ENCODE peak calls at places on chromosomes 3 and 15, in seven cellular contexts. Y, L, O, W, J, M and B are unnamed samples.

GRCh38 chr3:46731795-46732194 is 14.1 kb upstream of the PRSS50 start:
- DNase-seq in L (no peak), J (no peak), W (no peak), M (no peak), Y (no peak), O (no peak), B (peak; percentile 83)

GRCh38 chr3:90010341-90010740 is 902.9 kb downstream of the EPHA3 start:
- DNase-seq in M (peak; percentile 47), J (no peak), W (peak; percentile 33), Y (peak; percentile 4), O (no peak), L (no peak), B (no peak)

GRCh38 chr3:143307613-143308183 is 188.1 kb downstream of the CHST2 start:
- DNase-seq in Y (no peak), O (no peak), W (peak; percentile 48), J (peak; percentile 37), L (no peak), M (peak; percentile 76), B (no peak)

GRCh38 chr3:98906230-98906629 is 4.7 kb upstream of the DCBLD2 start:
- DNase-seq in O (no peak), Y (no peak), L (no peak), W (no peak), J (no peak), M (peak; percentile 90), B (no peak)

GRCh38 chr3:30650348-30650995 is 44.1 kb downstream of the TGFBR2 start:
- DNase-seq in M (no peak), O (no peak), Y (no peak), J (no peak), W (no peak), L (no peak), B (no peak)

GRCh38 chr3:107431298-107432012 is 54.2 kb downstream of the CCDC54 start:
- DNase-seq in O (peak; percentile 52), W (peak; percentile 81), M (peak; percentile 50), L (peak; percentile 78), Y (peak; percentile 76), J (peak; percentile 61), B (peak; percentile 95)

GRCh38 chr15:59953392-59953883 is 50.7 kb upstream of the FOXB1 start:
- DNase-seq in O (peak; percentile 26), Y (no peak), J (no peak), W (no peak), M (no peak), L (no peak), B (no peak)

GRCh38 chr15:71627604-71628003 is 182.8 kb upstream of the NR2E3 start:
- DNase-seq in Y (no peak), J (no peak), O (no peak), L (no peak), M (no peak), W (no peak), B (no peak)

GRCh38 chr15:41993447-41994170 is 21.3 kb upstream of the EHD4 start:
- DNase-seq in J (no peak), Y (no peak), W (no peak), O (no peak), L (no peak), M (no peak), B (no peak)

GRCh38 chr3:186653984-186654383 is 11.8 kb upstream of the HRG start:
- DNase-seq in Y (no peak), W (no peak), L (no peak), M (no peak), J (no peak), O (no peak), B (no peak)

GRCh38 chr3:64588381-64588780 is 99.4 kb downstream of the ADAMTS9 start:
- DNase-seq in O (no peak), Y (no peak), M (no peak), L (no peak), J (no peak), W (no peak), B (no peak)

GRCh38 chr3:43142472-43142871 is 36.6 kb upstream of the POMGNT2 start:
- DNase-seq in O (no peak), J (no peak), Y (no peak), W (no peak), L (no peak), M (no peak), B (peak; percentile 53)

GRCh38 chr3:24496529-24497482 is 2.2 kb upstream of the THRB start:
- DNase-seq in Y (peak; percentile 45), L (peak; percentile 76), J (peak; percentile 82), M (peak; percentile 4), O (peak; percentile 49), W (peak; percentile 55), B (no peak)

DNA sequence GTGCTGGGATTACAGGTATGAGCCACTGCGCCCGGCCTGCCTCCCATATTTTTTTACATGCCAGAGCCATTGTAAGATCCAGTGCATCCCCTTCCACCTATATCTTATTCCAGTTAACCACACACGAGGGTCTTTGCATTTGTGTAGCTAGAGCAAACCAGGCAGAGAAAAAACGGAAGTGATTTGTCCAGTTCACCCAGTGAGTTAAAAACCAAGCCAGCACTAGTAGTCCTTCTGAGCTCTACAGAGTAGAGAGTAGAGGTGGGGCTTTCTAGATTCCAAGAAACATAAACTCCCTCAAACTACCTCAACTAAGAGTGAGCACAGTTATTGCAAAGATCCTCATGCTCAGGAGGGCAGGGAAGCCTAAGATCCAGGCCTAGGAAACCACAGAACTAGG is 34.7 kb downstream of the TMEM158 start:
- DNase-seq in J (no peak), M (no peak), Y (no peak), O (no peak), W (no peak), L (no peak), B (no peak)
- TF ChIP-seq CTCF in J (no peak), M (no peak), Y (no peak), O (no peak), W (no peak), L (no peak), B (no peak)

DNA sequence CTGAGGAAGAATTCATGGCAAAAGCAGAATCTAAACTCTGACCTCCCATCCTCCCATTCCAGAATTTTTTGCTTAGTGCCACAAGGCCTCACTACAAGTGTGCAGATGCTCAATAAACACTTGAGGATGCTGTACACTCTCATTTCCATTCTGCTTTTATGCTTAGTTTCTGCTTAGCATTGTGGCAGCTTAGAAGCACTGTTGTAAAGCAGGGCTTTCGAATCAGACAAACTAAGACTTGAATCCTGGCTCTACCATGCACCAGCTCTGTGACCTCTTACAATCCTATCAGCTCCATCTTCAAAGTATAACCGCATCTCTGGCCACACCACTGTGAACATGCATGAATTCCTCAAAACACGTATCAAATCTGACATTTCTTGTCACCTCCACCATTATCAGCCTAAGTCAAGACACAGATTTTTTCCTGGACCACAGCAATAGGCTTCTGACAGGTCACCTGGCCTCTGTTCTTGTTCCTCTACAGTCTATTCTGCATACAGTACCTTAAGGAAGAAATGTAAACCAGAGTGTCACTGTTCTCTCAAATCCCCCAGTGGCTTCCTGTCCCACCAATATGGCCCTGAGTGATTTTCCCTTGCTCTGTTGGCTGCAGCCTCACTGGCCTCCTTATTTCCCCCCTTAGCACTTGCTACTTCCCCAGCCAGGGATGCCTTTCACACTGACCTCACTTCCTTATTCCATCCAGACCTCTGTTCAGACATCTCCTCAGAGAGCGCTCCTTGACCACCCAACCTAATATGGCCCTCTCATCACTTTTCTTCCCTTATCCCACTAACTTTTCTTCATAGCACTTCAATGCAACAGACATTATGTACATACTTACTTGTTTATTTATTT is 8.1 kb upstream of the PHC3 start:
- DNase-seq in M (no peak), W (no peak), L (no peak), J (no peak), O (no peak), Y (no peak), B (peak; percentile 57)
- TF ChIP-seq CTCF in M (no peak), W (no peak), L (no peak), J (no peak), O (no peak), Y (peak; percentile 23), B (no peak)

GRCh38 chr15:101264911-101265641 is 12.2 kb downstream of the SELENOS start:
- DNase-seq in W (no peak), J (no peak), M (no peak), Y (no peak), L (no peak), O (no peak), B (no peak)
- TF ChIP-seq CTCF in W (no peak), J (no peak), M (no peak), Y (no peak), L (no peak), O (no peak), B (no peak)

GRCh38 chr3:67923796-67924195 is 269.4 kb upstream of the SUCLG2 start:
- DNase-seq in Y (no peak), W (no peak), L (no peak), M (no peak), O (no peak), J (no peak), B (no peak)

GRCh38 chr3:67920311-67920710 is 265.9 kb upstream of the SUCLG2 start:
- DNase-seq in O (no peak), J (no peak), W (no peak), Y (no peak), M (no peak), L (no peak), B (no peak)

GRCh38 chr3:67916353-67916752 is 261.9 kb upstream of the SUCLG2 start:
- DNase-seq in Y (no peak), J (no peak), L (no peak), O (no peak), W (no peak), M (no peak), B (no peak)

GRCh38 chr3:67920969-67921368 is 266.6 kb upstream of the SUCLG2 start:
- DNase-seq in O (no peak), L (no peak), M (no peak), W (no peak), Y (no peak), J (no peak), B (no peak)
- TF ChIP-seq CTCF in O (no peak), L (no peak), M (no peak), W (no peak), Y (no peak), J (no peak), B (no peak)

DNA sequence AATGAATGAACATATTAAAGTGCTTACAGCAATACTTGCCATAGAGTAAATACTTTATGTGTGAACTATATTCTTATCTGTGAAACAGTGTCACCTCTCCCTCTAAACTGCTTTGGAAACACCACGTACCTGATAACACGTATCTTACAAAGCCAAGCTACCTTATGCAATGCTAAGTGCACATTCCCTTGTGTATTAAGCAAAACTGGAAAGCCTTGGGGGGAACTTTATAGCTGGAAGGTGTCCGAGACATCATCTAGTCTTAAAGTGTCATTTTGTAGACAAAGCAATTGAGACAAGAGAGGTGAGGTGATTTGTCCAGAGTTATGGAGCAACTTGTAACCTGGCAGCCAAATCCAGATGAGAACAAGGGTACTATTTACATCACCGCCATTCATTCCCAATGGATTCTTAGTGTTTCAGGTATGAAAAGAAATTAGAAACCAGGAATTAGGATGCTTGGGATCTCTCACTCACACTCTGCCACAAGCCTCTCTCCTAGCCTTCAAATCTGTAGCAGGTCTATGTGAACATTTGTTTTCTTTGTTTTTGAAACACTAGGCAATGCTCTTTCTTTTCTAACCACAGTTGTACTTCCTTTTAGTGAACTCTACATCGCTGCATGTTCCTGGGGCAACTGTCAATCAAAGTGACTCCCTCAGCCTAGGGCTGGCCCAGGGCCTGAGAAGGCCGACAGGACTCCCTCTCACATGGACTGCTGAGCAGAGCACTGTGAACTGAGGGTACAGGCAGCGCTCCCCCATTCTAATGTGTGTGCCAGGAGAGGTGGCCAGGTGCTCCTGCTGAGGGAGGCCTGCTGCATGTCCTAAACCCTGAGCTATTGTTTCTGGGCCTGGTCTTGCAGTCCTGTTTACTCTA is 13.9 kb upstream of the MGLL start:
- DNase-seq in W (no peak), O (no peak), L (no peak), M (no peak), Y (no peak), J (peak; percentile 50), B (no peak)
- TF ChIP-seq CTCF in W (no peak), O (no peak), L (no peak), M (no peak), Y (no peak), J (no peak), B (no peak)

GRCh38 chr3:173733029-173733652 is 335.6 kb downstream of the NLGN1 start:
- DNase-seq in O (no peak), M (peak; percentile 64), L (no peak), Y (no peak), J (no peak), W (peak; percentile 52), B (no peak)
- TF ChIP-seq CTCF in O (peak; percentile 68), M (peak; percentile 50), L (no peak), Y (peak; percentile 71), J (no peak), W (peak; percentile 41), B (peak; percentile 43)